ENCODE peak calls at places on chromosomes 16 and 17, in ten cellular contexts. One of them, this sample, is unnamed. For H3K4me1, the result is how much of the 10 kb centered on the place peaks cover.

GRCh38 chr17:77957215-77957868 is 1.2 kb upstream of the TNRC6C start:
- DNase-seq in ovary: no peak
- DNase-seq in IMR-90: peak
- DNase-seq in aorta: no peak
- DNase-seq in ascending aorta: no peak
- DNase-seq in uterus: no peak
- DNase-seq in SJSA1: no peak
- DNase-seq in H1: no peak
- DNase-seq in endodermal cell: no peak
- DNase-seq in colonic mucosa: no peak
- DNase-seq in this sample: no peak

GRCh38 chr17:64094412-64094811 is 35.5 kb downstream of the ERN1 start:
- DNase-seq in ovary: no peak
- DNase-seq in IMR-90: no peak
- DNase-seq in aorta: no peak
- DNase-seq in ascending aorta: no peak
- DNase-seq in uterus: no peak
- DNase-seq in SJSA1: no peak
- DNase-seq in H1: no peak
- DNase-seq in endodermal cell: no peak
- DNase-seq in colonic mucosa: no peak
- DNase-seq in this sample: no peak

GRCh38 chr17:68491381-68491849 is 20.8 kb upstream of the PRKAR1A start:
- DNase-seq in ovary: no peak
- DNase-seq in IMR-90: no peak
- DNase-seq in aorta: peak
- DNase-seq in ascending aorta: no peak
- DNase-seq in uterus: no peak
- DNase-seq in SJSA1: no peak
- DNase-seq in H1: no peak
- DNase-seq in endodermal cell: no peak
- DNase-seq in colonic mucosa: peak
- DNase-seq in this sample: peak

GRCh38 chr16:649646-650045 is 481 bp downstream of the WDR90 start:
- DNase-seq in ovary: no peak
- DNase-seq in IMR-90: no peak
- DNase-seq in aorta: no peak
- DNase-seq in ascending aorta: no peak
- DNase-seq in uterus: no peak
- DNase-seq in SJSA1: no peak
- DNase-seq in H1: no peak
- DNase-seq in endodermal cell: no peak
- DNase-seq in colonic mucosa: no peak
- DNase-seq in this sample: no peak

GRCh38 chr16:22638393-22639206 is 127.9 kb downstream of the NPIPB5 start:
- DNase-seq in ovary: no peak
- DNase-seq in IMR-90: no peak
- DNase-seq in aorta: no peak
- DNase-seq in ascending aorta: no peak
- DNase-seq in uterus: no peak
- DNase-seq in SJSA1: no peak
- DNase-seq in H1: no peak
- DNase-seq in endodermal cell: peak
- DNase-seq in colonic mucosa: no peak
- DNase-seq in this sample: no peak

GRCh38 chr17:20191066-20191465 is 181.9 kb downstream of the SPECC1 start:
- DNase-seq in ovary: no peak
- DNase-seq in IMR-90: peak
- DNase-seq in aorta: no peak
- DNase-seq in ascending aorta: no peak
- DNase-seq in uterus: no peak
- DNase-seq in SJSA1: peak
- DNase-seq in H1: no peak
- DNase-seq in endodermal cell: no peak
- DNase-seq in colonic mucosa: no peak
- DNase-seq in this sample: no peak

GRCh38 chr17:47717845-47718621 is 15.0 kb upstream of the TBX21 start:
- DNase-seq in ovary: no peak
- DNase-seq in IMR-90: no peak
- DNase-seq in aorta: no peak
- DNase-seq in ascending aorta: no peak
- DNase-seq in uterus: no peak
- DNase-seq in SJSA1: no peak
- DNase-seq in H1: no peak
- DNase-seq in endodermal cell: no peak
- DNase-seq in colonic mucosa: no peak
- DNase-seq in this sample: no peak

GRCh38 chr17:15121426-15121825 is 143.7 kb downstream of the PMP22 start:
- DNase-seq in ovary: no peak
- DNase-seq in IMR-90: peak
- DNase-seq in aorta: no peak
- DNase-seq in ascending aorta: no peak
- DNase-seq in uterus: no peak
- DNase-seq in SJSA1: no peak
- DNase-seq in H1: no peak
- DNase-seq in endodermal cell: peak
- DNase-seq in colonic mucosa: no peak
- DNase-seq in this sample: no peak

GRCh38 chr16:19713697-19714096 is 4.3 kb downstream of the KNOP1 start:
- DNase-seq in ovary: no peak
- DNase-seq in IMR-90: no peak
- DNase-seq in aorta: no peak
- DNase-seq in ascending aorta: no peak
- DNase-seq in uterus: no peak
- DNase-seq in SJSA1: no peak
- DNase-seq in H1: no peak
- DNase-seq in endodermal cell: no peak
- DNase-seq in colonic mucosa: no peak
- DNase-seq in this sample: no peak

GRCh38 chr16:2285731-2286191 is 17.8 kb upstream of the RNPS1 start:
- DNase-seq in ovary: no peak
- DNase-seq in IMR-90: no peak
- DNase-seq in aorta: no peak
- DNase-seq in ascending aorta: no peak
- DNase-seq in uterus: no peak
- DNase-seq in SJSA1: no peak
- DNase-seq in H1: no peak
- DNase-seq in endodermal cell: peak
- DNase-seq in colonic mucosa: no peak
- DNase-seq in this sample: no peak

GRCh38 chr17:34899892-34900291 is 61.4 kb downstream of the CCT6B start:
- DNase-seq in ovary: no peak
- DNase-seq in IMR-90: no peak
- DNase-seq in aorta: no peak
- DNase-seq in ascending aorta: no peak
- DNase-seq in uterus: no peak
- DNase-seq in SJSA1: no peak
- DNase-seq in H1: no peak
- DNase-seq in endodermal cell: peak
- DNase-seq in colonic mucosa: no peak
- DNase-seq in this sample: peak

GRCh38 chr16:86893513-86893912 is 315.2 kb downstream of the FOXL1 start:
- DNase-seq in ovary: no peak
- DNase-seq in IMR-90: no peak
- DNase-seq in aorta: peak
- DNase-seq in ascending aorta: no peak
- DNase-seq in uterus: no peak
- DNase-seq in SJSA1: no peak
- DNase-seq in H1: no peak
- DNase-seq in endodermal cell: no peak
- DNase-seq in colonic mucosa: no peak
- DNase-seq in this sample: no peak

GRCh38 chr16:79067600-79067999 is 532.9 kb downstream of the MAF start:
- DNase-seq in ovary: no peak
- DNase-seq in IMR-90: no peak
- DNase-seq in aorta: no peak
- DNase-seq in ascending aorta: no peak
- DNase-seq in uterus: no peak
- DNase-seq in SJSA1: no peak
- DNase-seq in H1: no peak
- DNase-seq in endodermal cell: no peak
- DNase-seq in colonic mucosa: no peak
- DNase-seq in this sample: no peak

GRCh38 chr17:31469959-31470358 is 78.5 kb downstream of the RAB11FIP4 start:
- DNase-seq in ovary: no peak
- DNase-seq in IMR-90: no peak
- DNase-seq in aorta: no peak
- DNase-seq in ascending aorta: no peak
- DNase-seq in uterus: no peak
- DNase-seq in SJSA1: no peak
- DNase-seq in H1: peak
- DNase-seq in endodermal cell: peak
- DNase-seq in colonic mucosa: no peak
- DNase-seq in this sample: no peak

GRCh38 chr17:31472137-31472536 is 80.7 kb downstream of the RAB11FIP4 start:
- DNase-seq in ovary: no peak
- DNase-seq in IMR-90: no peak
- DNase-seq in aorta: no peak
- DNase-seq in ascending aorta: no peak
- DNase-seq in uterus: no peak
- DNase-seq in SJSA1: no peak
- DNase-seq in H1: no peak
- DNase-seq in endodermal cell: no peak
- DNase-seq in colonic mucosa: no peak
- DNase-seq in this sample: no peak

GRCh38 chr17:31466096-31466495 is 74.6 kb downstream of the RAB11FIP4 start:
- DNase-seq in ovary: no peak
- DNase-seq in IMR-90: no peak
- DNase-seq in aorta: no peak
- DNase-seq in ascending aorta: no peak
- DNase-seq in uterus: no peak
- DNase-seq in SJSA1: no peak
- DNase-seq in H1: no peak
- DNase-seq in endodermal cell: no peak
- DNase-seq in colonic mucosa: no peak
- DNase-seq in this sample: no peak

GRCh38 chr17:31467502-31468256 is 76.2 kb downstream of the RAB11FIP4 start:
- DNase-seq in ovary: no peak
- DNase-seq in IMR-90: no peak
- DNase-seq in aorta: no peak
- DNase-seq in ascending aorta: no peak
- DNase-seq in uterus: no peak
- DNase-seq in SJSA1: no peak
- DNase-seq in H1: peak
- DNase-seq in endodermal cell: peak
- DNase-seq in colonic mucosa: no peak
- DNase-seq in this sample: no peak

GRCh38 chr17:31470592-31470991 is 79.1 kb downstream of the RAB11FIP4 start:
- DNase-seq in ovary: no peak
- DNase-seq in IMR-90: no peak
- DNase-seq in aorta: no peak
- DNase-seq in ascending aorta: no peak
- DNase-seq in uterus: no peak
- DNase-seq in SJSA1: no peak
- DNase-seq in H1: no peak
- DNase-seq in endodermal cell: no peak
- DNase-seq in colonic mucosa: no peak
- DNase-seq in this sample: no peak
- H3K4me1 ChIP-seq in ovary: under half
- H3K4me1 ChIP-seq in IMR-90: under half
- H3K4me1 ChIP-seq in aorta: under half
- H3K4me1 ChIP-seq in ascending aorta: under half
- H3K4me1 ChIP-seq in uterus: under half
- H3K4me1 ChIP-seq in SJSA1: under half
- H3K4me1 ChIP-seq in H1: under half
- H3K4me1 ChIP-seq in endodermal cell: under half
- H3K4me1 ChIP-seq in colonic mucosa: under half
- H3K4me1 ChIP-seq in this sample: under half

GRCh38 chr16:53457670-53458069 is 23.4 kb downstream of the RBL2 start:
- DNase-seq in ovary: no peak
- DNase-seq in IMR-90: no peak
- DNase-seq in aorta: no peak
- DNase-seq in ascending aorta: no peak
- DNase-seq in uterus: no peak
- DNase-seq in SJSA1: no peak
- DNase-seq in H1: no peak
- DNase-seq in endodermal cell: no peak
- DNase-seq in colonic mucosa: peak
- DNase-seq in this sample: no peak
- H3K4me1 ChIP-seq in ovary: under half
- H3K4me1 ChIP-seq in IMR-90: under half
- H3K4me1 ChIP-seq in aorta: under half
- H3K4me1 ChIP-seq in ascending aorta: under half
- H3K4me1 ChIP-seq in uterus: under half
- H3K4me1 ChIP-seq in SJSA1: under half
- H3K4me1 ChIP-seq in H1: under half
- H3K4me1 ChIP-seq in endodermal cell: under half
- H3K4me1 ChIP-seq in colonic mucosa: under half
- H3K4me1 ChIP-seq in this sample: under half

GRCh38 chr17:76558210-76559095 is 18.6 kb downstream of the PRCD start:
- DNase-seq in ovary: no peak
- DNase-seq in IMR-90: peak
- DNase-seq in aorta: no peak
- DNase-seq in ascending aorta: no peak
- DNase-seq in uterus: no peak
- DNase-seq in SJSA1: peak
- DNase-seq in H1: no peak
- DNase-seq in endodermal cell: no peak
- DNase-seq in colonic mucosa: peak
- DNase-seq in this sample: no peak

GRCh38 chr17:76560036-76560876 is 20.4 kb downstream of the PRCD start:
- DNase-seq in ovary: no peak
- DNase-seq in IMR-90: no peak
- DNase-seq in aorta: no peak
- DNase-seq in ascending aorta: no peak
- DNase-seq in uterus: no peak
- DNase-seq in SJSA1: no peak
- DNase-seq in H1: no peak
- DNase-seq in endodermal cell: no peak
- DNase-seq in colonic mucosa: no peak
- DNase-seq in this sample: no peak

GRCh38 chr17:76560877-76561221 is 21.0 kb downstream of the PRCD start:
- DNase-seq in ovary: no peak
- DNase-seq in IMR-90: no peak
- DNase-seq in aorta: no peak
- DNase-seq in ascending aorta: no peak
- DNase-seq in uterus: no peak
- DNase-seq in SJSA1: no peak
- DNase-seq in H1: no peak
- DNase-seq in endodermal cell: no peak
- DNase-seq in colonic mucosa: no peak
- DNase-seq in this sample: no peak

GRCh38 chr17:76556759-76557367 is 17.0 kb downstream of the PRCD start:
- DNase-seq in ovary: no peak
- DNase-seq in IMR-90: peak
- DNase-seq in aorta: no peak
- DNase-seq in ascending aorta: no peak
- DNase-seq in uterus: no peak
- DNase-seq in SJSA1: no peak
- DNase-seq in H1: no peak
- DNase-seq in endodermal cell: peak
- DNase-seq in colonic mucosa: no peak
- DNase-seq in this sample: peak

GRCh38 chr17:76557368-76558209 is 17.7 kb downstream of the PRCD start:
- DNase-seq in ovary: peak
- DNase-seq in IMR-90: peak
- DNase-seq in aorta: peak
- DNase-seq in ascending aorta: peak
- DNase-seq in uterus: peak
- DNase-seq in SJSA1: peak
- DNase-seq in H1: peak
- DNase-seq in endodermal cell: peak
- DNase-seq in colonic mucosa: peak
- DNase-seq in this sample: peak
- H3K4me1 ChIP-seq in ovary: under half
- H3K4me1 ChIP-seq in IMR-90: under half
- H3K4me1 ChIP-seq in aorta: under half
- H3K4me1 ChIP-seq in ascending aorta: under half
- H3K4me1 ChIP-seq in uterus: under half
- H3K4me1 ChIP-seq in SJSA1: half or more
- H3K4me1 ChIP-seq in H1: under half
- H3K4me1 ChIP-seq in endodermal cell: under half
- H3K4me1 ChIP-seq in colonic mucosa: under half
- H3K4me1 ChIP-seq in this sample: under half

GRCh38 chr16:85609539-85609938 is 3.6 kb upstream of the GSE1 start:
- DNase-seq in ovary: no peak
- DNase-seq in IMR-90: no peak
- DNase-seq in aorta: no peak
- DNase-seq in ascending aorta: no peak
- DNase-seq in uterus: no peak
- DNase-seq in SJSA1: no peak
- DNase-seq in H1: no peak
- DNase-seq in endodermal cell: no peak
- DNase-seq in colonic mucosa: no peak
- DNase-seq in this sample: no peak
- H3K4me1 ChIP-seq in ovary: under half
- H3K4me1 ChIP-seq in IMR-90: under half
- H3K4me1 ChIP-seq in aorta: under half
- H3K4me1 ChIP-seq in ascending aorta: under half
- H3K4me1 ChIP-seq in uterus: under half
- H3K4me1 ChIP-seq in SJSA1: half or more
- H3K4me1 ChIP-seq in H1: under half
- H3K4me1 ChIP-seq in endodermal cell: under half
- H3K4me1 ChIP-seq in colonic mucosa: under half
- H3K4me1 ChIP-seq in this sample: under half